ENCODE peak calls at places on chromosomes 11 and 22, in six cellular contexts. T, W, Z, F, R and Q are unnamed samples.

GRCh38 chr11:105202844-105203548 is 63.4 kb upstream of the CARD18 start:
- DNase-seq in F (no peak), Z (no peak), R (peak), T (no peak), W (peak), Q (peak)

GRCh38 chr11:94788396-94788795 is 20.2 kb downstream of the AMOTL1 start:
- DNase-seq in T (no peak), W (no peak), R (no peak), F (no peak), Z (peak), Q (peak)

GRCh38 chr11:69433741-69434140 is 47.7 kb upstream of the LINC01488 start:
- DNase-seq in W (no peak), Z (no peak), T (no peak), R (no peak), F (no peak), Q (no peak)

GRCh38 chr22:19970479-19971275 is 29.1 kb upstream of the TXNRD2 start:
- DNase-seq in W (peak), R (peak), T (peak), F (no peak), Z (peak), Q (peak)

GRCh38 chr11:61270354-61271070 is 24.6 kb downstream of the VWCE start:
- DNase-seq in W (no peak), T (no peak), Z (peak), F (peak), R (peak), Q (no peak)

GRCh38 chr22:48253136-48253535 is 1490.7 kb downstream of the TBC1D22A start:
- DNase-seq in W (no peak), F (no peak), T (no peak), R (no peak), Z (no peak), Q (no peak)

GRCh38 chr11:45159781-45160365 is 13.4 kb downstream of the PRDM11 start:
- DNase-seq in T (no peak), Z (no peak), R (no peak), W (no peak), F (no peak), Q (no peak)

GRCh38 chr11:43550714-43551113 is 129.8 kb upstream of the HSD17B12 start:
- DNase-seq in Z (no peak), W (no peak), T (no peak), F (no peak), R (no peak), Q (no peak)

GRCh38 chr11:78645226-78646202 is 70.8 kb upstream of the NARS2 start:
- DNase-seq in Z (peak), F (peak), W (peak), T (peak), R (peak), Q (peak)

GRCh38 chr11:80165763-80166162 is 724.9 kb upstream of the TENM4 start:
- DNase-seq in T (no peak), R (peak), F (no peak), W (no peak), Z (peak), Q (peak)

GRCh38 chr22:49290286-49290685 is 537.4 kb downstream of the BRD1 start:
- DNase-seq in W (no peak), Z (no peak), F (no peak), T (no peak), R (no peak), Q (no peak)

GRCh38 chr11:87597696-87598095 is 560.0 kb downstream of the TMEM135 start:
- DNase-seq in F (no peak), Z (no peak), R (no peak), W (peak), T (no peak), Q (no peak)

GRCh38 chr22:41683052-41683451 is 5.6 kb downstream of the SNU13 start:
- DNase-seq in W (no peak), R (no peak), Z (no peak), F (no peak), T (no peak), Q (no peak)

GRCh38 chr11:68979931-68980775 is 633 bp downstream of the MRGPRD start:
- DNase-seq in W (no peak), T (no peak), F (no peak), Z (no peak), R (no peak), Q (no peak)

GRCh38 chr11:78022397-78023396 is at the start of gene KCTD14:
- DNase-seq in R (peak), T (peak), Z (peak), F (no peak), W (peak), Q (peak)

GRCh38 chr11:117178210-117179034 is at the start of gene SIDT2:
- DNase-seq in R (peak), W (peak), T (peak), Z (peak), F (peak), Q (peak)

GRCh38 chr11:78961186-78961782 is 386.6 kb upstream of the NARS2 start:
- DNase-seq in Z (peak), T (peak), F (no peak), R (peak), W (peak), Q (peak)

GRCh38 chr11:18457435-18457834 is 1.8 kb downstream of the LDHAL6A start:
- DNase-seq in Z (peak), T (no peak), F (no peak), R (no peak), W (peak), Q (peak)

GRCh38 chr11:88484873-88485621 is 147.5 kb upstream of the CTSC start:
- DNase-seq in R (peak), F (no peak), T (peak), W (peak), Z (peak), Q (peak)

GRCh38 chr11:57087966-57088365 is 93.8 kb upstream of the LRRC55 start:
- DNase-seq in F (no peak), Z (no peak), W (no peak), T (no peak), R (no peak), Q (no peak)

GRCh38 chr11:122863704-122864326 is 18.7 kb upstream of the JHY start:
- DNase-seq in W (peak), F (no peak), Z (peak), T (peak), R (peak), Q (peak)

GRCh38 chr11:1479678-1480118 is 6.9 kb downstream of the MOB2 start:
- DNase-seq in T (no peak), F (no peak), W (no peak), R (no peak), Z (no peak), Q (no peak)

GRCh38 chr22:32206774-32207758 is 2.2 kb upstream of the RFPL2 start:
- DNase-seq in R (peak), Z (peak), W (peak), F (no peak), T (peak), Q (peak)

GRCh38 chr11:75561426-75562047 is 516 bp upstream of the SERPINH1 start:
- DNase-seq in Z (no peak), R (no peak), F (no peak), W (no peak), T (no peak), Q (no peak)

GRCh38 chr11:27710536-27710935 is 10.3 kb upstream of the BDNF start:
- DNase-seq in R (no peak), F (no peak), T (no peak), W (no peak), Z (no peak), Q (no peak)

GRCh38 chr11:108224908-108225786 is 2.3 kb downstream of the ATM start:
- DNase-seq in F (no peak), Z (no peak), W (no peak), T (no peak), R (peak), Q (no peak)